ENCODE peak calls at places on chromosomes 2 and 18, in seven cellular contexts. One of them, this sample, is unnamed.
A peak's percentile ranks its signal among the peaks of the same experiment; 100 is the strongest.

GRCh38 chr2:230929381-230930148 is 4.5 kb upstream of the GPR55 start:
- DNase-seq in CD8-positive, alpha-beta memory T cell: no peak
- DNase-seq in endodermal cell: peak; percentile 35
- DNase-seq in GM23248: no peak
- DNase-seq in adrenal gland: no peak
- DNase-seq in endothelial cell of umbilical vein: no peak
- DNase-seq in heart right ventricle: no peak
- DNase-seq in this sample: no peak

GRCh38 chr18:10926565-10927194 is 222.7 kb downstream of the PIEZO2 start:
- DNase-seq in CD8-positive, alpha-beta memory T cell: no peak
- DNase-seq in endodermal cell: no peak
- DNase-seq in GM23248: peak; percentile 73
- DNase-seq in adrenal gland: peak; percentile 55
- DNase-seq in endothelial cell of umbilical vein: peak; percentile 91
- DNase-seq in heart right ventricle: no peak
- DNase-seq in this sample: no peak

GRCh38 chr18:22325396-22325795 is 92.3 kb downstream of the CTAGE1 start:
- DNase-seq in CD8-positive, alpha-beta memory T cell: no peak
- DNase-seq in endodermal cell: no peak
- DNase-seq in GM23248: no peak
- DNase-seq in adrenal gland: no peak
- DNase-seq in endothelial cell of umbilical vein: no peak
- DNase-seq in heart right ventricle: no peak
- DNase-seq in this sample: no peak

GRCh38 chr2:18440141-18440605 is 120.3 kb downstream of the RDH14 start:
- DNase-seq in CD8-positive, alpha-beta memory T cell: no peak
- DNase-seq in endodermal cell: no peak
- DNase-seq in GM23248: peak; percentile 83
- DNase-seq in adrenal gland: peak; percentile 57
- DNase-seq in endothelial cell of umbilical vein: no peak
- DNase-seq in heart right ventricle: no peak
- DNase-seq in this sample: no peak

GRCh38 chr2:146457221-146457620 is 1387.6 kb upstream of the ACVR2A start:
- DNase-seq in CD8-positive, alpha-beta memory T cell: no peak
- DNase-seq in endodermal cell: no peak
- DNase-seq in GM23248: peak; percentile 4
- DNase-seq in adrenal gland: no peak
- DNase-seq in endothelial cell of umbilical vein: no peak
- DNase-seq in heart right ventricle: no peak
- DNase-seq in this sample: no peak

GRCh38 chr2:239553376-239554000 is 152.7 kb upstream of the HDAC4 start:
- DNase-seq in CD8-positive, alpha-beta memory T cell: no peak
- DNase-seq in endodermal cell: no peak
- DNase-seq in GM23248: no peak
- DNase-seq in adrenal gland: no peak
- DNase-seq in endothelial cell of umbilical vein: no peak
- DNase-seq in heart right ventricle: no peak
- DNase-seq in this sample: no peak

GRCh38 chr2:29393676-29394075 is 278.5 kb downstream of the CLIP4 start:
- DNase-seq in CD8-positive, alpha-beta memory T cell: no peak
- DNase-seq in endodermal cell: no peak
- DNase-seq in GM23248: no peak
- DNase-seq in adrenal gland: no peak
- DNase-seq in endothelial cell of umbilical vein: no peak
- DNase-seq in heart right ventricle: no peak
- DNase-seq in this sample: no peak

GRCh38 chr2:207258191-207258991 is 92.6 kb upstream of the KLF7 start:
- DNase-seq in CD8-positive, alpha-beta memory T cell: no peak
- DNase-seq in endodermal cell: peak; percentile 51
- DNase-seq in GM23248: peak; percentile 99
- DNase-seq in adrenal gland: peak; percentile 91
- DNase-seq in endothelial cell of umbilical vein: peak; percentile 90
- DNase-seq in heart right ventricle: peak; percentile 34
- DNase-seq in this sample: no peak

GRCh38 chr2:162075689-162076132 is 1.7 kb upstream of the DPP4 start:
- DNase-seq in CD8-positive, alpha-beta memory T cell: no peak
- DNase-seq in endodermal cell: no peak
- DNase-seq in GM23248: peak; percentile 87
- DNase-seq in adrenal gland: no peak
- DNase-seq in endothelial cell of umbilical vein: no peak
- DNase-seq in heart right ventricle: no peak
- DNase-seq in this sample: no peak

DNA sequence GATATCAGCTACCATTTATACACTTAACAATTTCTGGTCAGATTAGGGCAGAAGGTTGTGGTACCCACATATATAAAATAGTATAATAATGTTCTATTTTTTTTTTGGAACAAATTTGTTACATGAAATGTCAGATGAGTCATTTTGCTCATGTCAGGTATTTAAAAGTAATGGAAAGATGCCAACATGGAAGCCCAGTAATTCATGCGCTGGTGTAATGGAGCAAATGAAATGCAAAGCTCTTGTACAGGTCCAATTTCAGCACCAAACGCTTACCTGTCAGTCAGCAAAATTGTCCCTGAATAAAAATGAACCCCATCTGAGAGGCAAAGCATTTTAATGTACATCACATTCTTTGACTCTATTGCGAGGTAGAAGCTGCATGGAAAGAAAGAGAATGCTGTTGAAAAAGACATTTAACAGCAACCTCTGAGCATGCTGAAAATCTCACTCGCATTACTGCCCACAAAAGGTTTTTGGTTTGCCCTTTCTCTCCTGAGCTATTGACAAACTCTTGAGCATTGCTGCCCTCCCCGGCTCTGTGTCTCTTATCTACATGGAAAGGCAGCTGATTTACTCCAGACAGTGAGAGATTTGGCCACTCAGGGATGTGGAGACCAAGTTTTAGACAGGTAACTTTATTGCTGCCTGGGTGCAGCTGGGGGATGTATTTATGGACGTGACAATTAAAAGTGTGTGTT is 217.5 kb downstream of the CAMKMT start:
- DNase-seq in CD8-positive, alpha-beta memory T cell: no peak
- DNase-seq in endodermal cell: no peak
- DNase-seq in GM23248: peak; percentile 16
- DNase-seq in adrenal gland: no peak
- DNase-seq in endothelial cell of umbilical vein: no peak
- DNase-seq in heart right ventricle: no peak
- DNase-seq in this sample: no peak
- H3K27ac ChIP-seq in CD8-positive, alpha-beta memory T cell: no peak overlapping the region
- H3K27ac ChIP-seq in endodermal cell: no peak overlapping the region
- H3K27ac ChIP-seq in GM23248: peak overlapping the region; percentile 29
- H3K27ac ChIP-seq in adrenal gland: no peak overlapping the region
- H3K27ac ChIP-seq in endothelial cell of umbilical vein: no peak overlapping the region
- H3K27ac ChIP-seq in heart right ventricle: no peak overlapping the region
- H3K27ac ChIP-seq in this sample: peak overlapping the region; percentile 46

GRCh38 chr18:55096261-55097026 is 137.2 kb upstream of the CCDC68 start:
- DNase-seq in CD8-positive, alpha-beta memory T cell: no peak
- DNase-seq in endodermal cell: peak; percentile 76
- DNase-seq in GM23248: peak; percentile 79
- DNase-seq in adrenal gland: peak; percentile 85
- DNase-seq in endothelial cell of umbilical vein: peak; percentile 64
- DNase-seq in heart right ventricle: no peak
- DNase-seq in this sample: no peak
- H3K27ac ChIP-seq in CD8-positive, alpha-beta memory T cell: no peak overlapping the region
- H3K27ac ChIP-seq in endodermal cell: no peak overlapping the region
- H3K27ac ChIP-seq in GM23248: no peak overlapping the region
- H3K27ac ChIP-seq in adrenal gland: no peak overlapping the region
- H3K27ac ChIP-seq in endothelial cell of umbilical vein: peak overlapping the region; percentile 80
- H3K27ac ChIP-seq in heart right ventricle: peak overlapping the region; percentile 30
- H3K27ac ChIP-seq in this sample: no peak overlapping the region

DNA sequence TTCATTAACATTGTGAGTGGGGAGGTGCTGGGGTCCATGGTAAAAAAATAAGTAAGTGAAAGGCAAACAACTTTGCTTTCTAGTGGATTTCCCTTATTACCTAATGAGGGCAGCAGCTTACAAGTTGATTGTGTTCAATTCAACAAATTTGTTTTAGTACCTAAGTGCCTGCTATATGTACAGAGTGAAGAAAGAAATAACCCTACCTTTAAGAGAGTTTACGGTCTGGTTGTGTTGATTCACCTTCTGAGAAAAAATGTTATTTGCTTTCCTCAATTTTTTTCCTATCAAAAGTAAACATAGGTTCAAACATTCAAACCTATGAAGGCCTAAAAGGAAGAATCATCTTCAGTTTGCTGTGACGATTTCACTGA is 1.6 kb upstream of the SPTBN1 start:
- DNase-seq in CD8-positive, alpha-beta memory T cell: no peak
- DNase-seq in endodermal cell: no peak
- DNase-seq in GM23248: no peak
- DNase-seq in adrenal gland: no peak
- DNase-seq in endothelial cell of umbilical vein: no peak
- DNase-seq in heart right ventricle: no peak
- DNase-seq in this sample: no peak
- H3K27ac ChIP-seq in CD8-positive, alpha-beta memory T cell: no peak overlapping the region
- H3K27ac ChIP-seq in endodermal cell: no peak overlapping the region
- H3K27ac ChIP-seq in GM23248: no peak overlapping the region
- H3K27ac ChIP-seq in adrenal gland: peak overlapping the region; percentile 94
- H3K27ac ChIP-seq in endothelial cell of umbilical vein: no peak overlapping the region
- H3K27ac ChIP-seq in heart right ventricle: peak overlapping the region; percentile 98
- H3K27ac ChIP-seq in this sample: peak overlapping the region; percentile 99

GRCh38 chr2:181457741-181458425 is 697 bp downstream of the ITGA4 start:
- DNase-seq in CD8-positive, alpha-beta memory T cell: peak; percentile 19
- DNase-seq in endodermal cell: peak; percentile 76
- DNase-seq in GM23248: peak; percentile 82
- DNase-seq in adrenal gland: peak; percentile 49
- DNase-seq in endothelial cell of umbilical vein: peak; percentile 12
- DNase-seq in heart right ventricle: peak; percentile 27
- DNase-seq in this sample: no peak
- H3K27ac ChIP-seq in CD8-positive, alpha-beta memory T cell: peak overlapping the region; percentile 88
- H3K27ac ChIP-seq in endodermal cell: no peak overlapping the region
- H3K27ac ChIP-seq in GM23248: peak overlapping the region; percentile 26
- H3K27ac ChIP-seq in adrenal gland: peak overlapping the region; percentile 67
- H3K27ac ChIP-seq in endothelial cell of umbilical vein: no peak overlapping the region
- H3K27ac ChIP-seq in heart right ventricle: peak overlapping the region; percentile 37
- H3K27ac ChIP-seq in this sample: no peak overlapping the region

GRCh38 chr2:190607014-190607597 is 41.8 kb upstream of the NAB1 start:
- DNase-seq in CD8-positive, alpha-beta memory T cell: no peak
- DNase-seq in endodermal cell: no peak
- DNase-seq in GM23248: peak; percentile 41
- DNase-seq in adrenal gland: no peak
- DNase-seq in endothelial cell of umbilical vein: no peak
- DNase-seq in heart right ventricle: no peak
- DNase-seq in this sample: no peak
- H3K27ac ChIP-seq in CD8-positive, alpha-beta memory T cell: no peak overlapping the region
- H3K27ac ChIP-seq in endodermal cell: no peak overlapping the region
- H3K27ac ChIP-seq in GM23248: no peak overlapping the region
- H3K27ac ChIP-seq in adrenal gland: no peak overlapping the region
- H3K27ac ChIP-seq in endothelial cell of umbilical vein: no peak overlapping the region
- H3K27ac ChIP-seq in heart right ventricle: peak overlapping the region; percentile 29
- H3K27ac ChIP-seq in this sample: no peak overlapping the region

GRCh38 chr18:28736951-28737350 is 560.0 kb upstream of the CDH2 start:
- DNase-seq in CD8-positive, alpha-beta memory T cell: no peak
- DNase-seq in endodermal cell: no peak
- DNase-seq in GM23248: peak; percentile 52
- DNase-seq in adrenal gland: no peak
- DNase-seq in endothelial cell of umbilical vein: no peak
- DNase-seq in heart right ventricle: no peak
- DNase-seq in this sample: no peak

GRCh38 chr18:28735731-28736130 is 558.8 kb upstream of the CDH2 start:
- DNase-seq in CD8-positive, alpha-beta memory T cell: no peak
- DNase-seq in endodermal cell: no peak
- DNase-seq in GM23248: peak; percentile 83
- DNase-seq in adrenal gland: no peak
- DNase-seq in endothelial cell of umbilical vein: peak; percentile 59
- DNase-seq in heart right ventricle: no peak
- DNase-seq in this sample: no peak

GRCh38 chr18:28736223-28736622 is 559.3 kb upstream of the CDH2 start:
- DNase-seq in CD8-positive, alpha-beta memory T cell: no peak
- DNase-seq in endodermal cell: no peak
- DNase-seq in GM23248: peak; percentile 13
- DNase-seq in adrenal gland: no peak
- DNase-seq in endothelial cell of umbilical vein: no peak
- DNase-seq in heart right ventricle: no peak
- DNase-seq in this sample: no peak

DNA sequence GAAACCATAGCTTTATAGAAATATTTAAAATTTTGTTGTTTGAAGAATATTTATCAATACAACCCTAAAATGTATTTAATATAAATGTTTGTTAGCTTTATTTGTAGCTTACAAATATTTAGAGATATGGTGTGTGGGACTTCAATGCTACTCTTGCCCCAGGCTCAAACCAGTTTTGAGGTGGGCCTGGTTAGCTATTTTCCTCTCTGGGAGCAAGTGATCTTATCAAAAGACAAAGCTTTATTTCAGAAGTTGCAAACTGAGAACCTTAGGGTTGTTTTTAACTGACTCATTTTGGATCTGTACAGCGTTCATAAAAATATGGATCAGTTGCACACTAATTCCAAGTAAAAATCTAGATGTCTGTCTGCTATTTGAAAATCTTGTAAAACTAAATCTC is 563.6 kb upstream of the CDH2 start:
- DNase-seq in CD8-positive, alpha-beta memory T cell: no peak
- DNase-seq in endodermal cell: no peak
- DNase-seq in GM23248: no peak
- DNase-seq in adrenal gland: no peak
- DNase-seq in endothelial cell of umbilical vein: no peak
- DNase-seq in heart right ventricle: no peak
- DNase-seq in this sample: no peak
- H3K27ac ChIP-seq in CD8-positive, alpha-beta memory T cell: no peak overlapping the region
- H3K27ac ChIP-seq in endodermal cell: no peak overlapping the region
- H3K27ac ChIP-seq in GM23248: no peak overlapping the region
- H3K27ac ChIP-seq in adrenal gland: no peak overlapping the region
- H3K27ac ChIP-seq in endothelial cell of umbilical vein: no peak overlapping the region
- H3K27ac ChIP-seq in heart right ventricle: no peak overlapping the region
- H3K27ac ChIP-seq in this sample: no peak overlapping the region

This sample was measured in caudate nucleus.